ENCODE peak calls at places on chromosomes 1 and 21, in ten cellular contexts. One of them, this sample, is unnamed. For H3K4me1, the result is how much of the 10 kb centered on the place peaks cover.

GRCh38 chr1:36148821-36149236 is 457 bp downstream of the TRAPPC3 start:
- DNase-seq in heart right ventricle: no peak
- DNase-seq in CD8-positive, alpha-beta memory T cell: peak
- DNase-seq in spleen: no peak
- DNase-seq in heart left ventricle: no peak
- DNase-seq in testis: no peak
- DNase-seq in hepatocyte: no peak
- DNase-seq in GM23338: no peak
- DNase-seq in thoracic aorta: no peak
- DNase-seq in GM23248: no peak
- DNase-seq in this sample: no peak

GRCh38 chr1:231691618-231692259 is 65.1 kb downstream of the DISC1 start:
- DNase-seq in heart right ventricle: peak
- DNase-seq in CD8-positive, alpha-beta memory T cell: no peak
- DNase-seq in spleen: no peak
- DNase-seq in heart left ventricle: peak
- DNase-seq in testis: no peak
- DNase-seq in hepatocyte: peak
- DNase-seq in GM23338: peak
- DNase-seq in thoracic aorta: no peak
- DNase-seq in GM23248: no peak
- DNase-seq in this sample: no peak

GRCh38 chr1:54459140-54459539 is 52.9 kb upstream of the SSBP3 start:
- DNase-seq in heart right ventricle: no peak
- DNase-seq in CD8-positive, alpha-beta memory T cell: no peak
- DNase-seq in spleen: no peak
- DNase-seq in heart left ventricle: no peak
- DNase-seq in testis: no peak
- DNase-seq in hepatocyte: no peak
- DNase-seq in GM23338: no peak
- DNase-seq in thoracic aorta: no peak
- DNase-seq in GM23248: no peak
- DNase-seq in this sample: no peak

GRCh38 chr1:53552981-53553733 is 94.0 kb downstream of the DMRTB1 start:
- DNase-seq in heart right ventricle: no peak
- DNase-seq in CD8-positive, alpha-beta memory T cell: no peak
- DNase-seq in spleen: peak
- DNase-seq in heart left ventricle: no peak
- DNase-seq in testis: no peak
- DNase-seq in hepatocyte: no peak
- DNase-seq in GM23338: no peak
- DNase-seq in thoracic aorta: no peak
- DNase-seq in GM23248: no peak
- DNase-seq in this sample: no peak

GRCh38 chr1:8816306-8816705 is 1.1 kb downstream of the RERE start:
- DNase-seq in heart right ventricle: no peak
- DNase-seq in CD8-positive, alpha-beta memory T cell: no peak
- DNase-seq in spleen: no peak
- DNase-seq in heart left ventricle: no peak
- DNase-seq in testis: no peak
- DNase-seq in hepatocyte: no peak
- DNase-seq in GM23338: no peak
- DNase-seq in thoracic aorta: no peak
- DNase-seq in GM23248: peak
- DNase-seq in this sample: no peak

GRCh38 chr1:231630558-231631205 is 4.1 kb downstream of the DISC1 start:
- DNase-seq in heart right ventricle: no peak
- DNase-seq in CD8-positive, alpha-beta memory T cell: no peak
- DNase-seq in spleen: no peak
- DNase-seq in heart left ventricle: no peak
- DNase-seq in testis: no peak
- DNase-seq in hepatocyte: no peak
- DNase-seq in GM23338: no peak
- DNase-seq in thoracic aorta: no peak
- DNase-seq in GM23248: peak
- DNase-seq in this sample: no peak

GRCh38 chr1:58814251-58815068 is 30.6 kb upstream of the JUN start:
- DNase-seq in heart right ventricle: peak
- DNase-seq in CD8-positive, alpha-beta memory T cell: no peak
- DNase-seq in spleen: peak
- DNase-seq in heart left ventricle: peak
- DNase-seq in testis: peak
- DNase-seq in hepatocyte: peak
- DNase-seq in GM23338: peak
- DNase-seq in thoracic aorta: no peak
- DNase-seq in GM23248: no peak
- DNase-seq in this sample: no peak

GRCh38 chr1:215188302-215188950 is 105.9 kb downstream of the KCNK2 start:
- DNase-seq in heart right ventricle: no peak
- DNase-seq in CD8-positive, alpha-beta memory T cell: no peak
- DNase-seq in spleen: no peak
- DNase-seq in heart left ventricle: no peak
- DNase-seq in testis: no peak
- DNase-seq in hepatocyte: no peak
- DNase-seq in GM23338: no peak
- DNase-seq in thoracic aorta: no peak
- DNase-seq in GM23248: peak
- DNase-seq in this sample: no peak

GRCh38 chr1:225896937-225897549 is 8.1 kb upstream of the LEFTY1 start:
- DNase-seq in heart right ventricle: no peak
- DNase-seq in CD8-positive, alpha-beta memory T cell: peak
- DNase-seq in spleen: peak
- DNase-seq in heart left ventricle: no peak
- DNase-seq in testis: no peak
- DNase-seq in hepatocyte: peak
- DNase-seq in GM23338: no peak
- DNase-seq in thoracic aorta: no peak
- DNase-seq in GM23248: no peak
- DNase-seq in this sample: peak

GRCh38 chr1:192518700-192519099 is 56.9 kb upstream of the RGS1 start:
- DNase-seq in heart right ventricle: no peak
- DNase-seq in CD8-positive, alpha-beta memory T cell: no peak
- DNase-seq in spleen: no peak
- DNase-seq in heart left ventricle: no peak
- DNase-seq in testis: no peak
- DNase-seq in hepatocyte: no peak
- DNase-seq in GM23338: no peak
- DNase-seq in thoracic aorta: no peak
- DNase-seq in GM23248: peak
- DNase-seq in this sample: no peak

GRCh38 chr1:157277281-157277680 is 139.1 kb upstream of the ETV3 start:
- DNase-seq in heart right ventricle: no peak
- DNase-seq in CD8-positive, alpha-beta memory T cell: no peak
- DNase-seq in spleen: no peak
- DNase-seq in heart left ventricle: no peak
- DNase-seq in testis: no peak
- DNase-seq in hepatocyte: no peak
- DNase-seq in GM23338: no peak
- DNase-seq in thoracic aorta: no peak
- DNase-seq in GM23248: no peak
- DNase-seq in this sample: no peak

GRCh38 chr1:45739137-45739536 is 11.3 kb downstream of the IPP start:
- DNase-seq in heart right ventricle: no peak
- DNase-seq in CD8-positive, alpha-beta memory T cell: no peak
- DNase-seq in spleen: no peak
- DNase-seq in heart left ventricle: no peak
- DNase-seq in testis: no peak
- DNase-seq in hepatocyte: no peak
- DNase-seq in GM23338: no peak
- DNase-seq in thoracic aorta: no peak
- DNase-seq in GM23248: no peak
- DNase-seq in this sample: no peak

GRCh38 chr1:39001516-39002389 is 10.7 kb downstream of the AKIRIN1 start:
- DNase-seq in heart right ventricle: no peak
- DNase-seq in CD8-positive, alpha-beta memory T cell: no peak
- DNase-seq in spleen: no peak
- DNase-seq in heart left ventricle: no peak
- DNase-seq in testis: no peak
- DNase-seq in hepatocyte: no peak
- DNase-seq in GM23338: peak
- DNase-seq in thoracic aorta: no peak
- DNase-seq in GM23248: no peak
- DNase-seq in this sample: no peak

GRCh38 chr1:159970932-159971342 is 16.9 kb upstream of the SLAMF9 start:
- DNase-seq in heart right ventricle: no peak
- DNase-seq in CD8-positive, alpha-beta memory T cell: no peak
- DNase-seq in spleen: no peak
- DNase-seq in heart left ventricle: no peak
- DNase-seq in testis: peak
- DNase-seq in hepatocyte: peak
- DNase-seq in GM23338: no peak
- DNase-seq in thoracic aorta: no peak
- DNase-seq in GM23248: no peak
- DNase-seq in this sample: no peak

GRCh38 chr1:21663251-21663950 is 5.8 kb downstream of the RAP1GAP start:
- DNase-seq in heart right ventricle: peak
- DNase-seq in CD8-positive, alpha-beta memory T cell: no peak
- DNase-seq in spleen: peak
- DNase-seq in heart left ventricle: no peak
- DNase-seq in testis: no peak
- DNase-seq in hepatocyte: no peak
- DNase-seq in GM23338: no peak
- DNase-seq in thoracic aorta: no peak
- DNase-seq in GM23248: no peak
- DNase-seq in this sample: no peak

GRCh38 chr1:89550995-89551394 is 26.4 kb downstream of the LRRC8B start:
- DNase-seq in heart right ventricle: no peak
- DNase-seq in CD8-positive, alpha-beta memory T cell: no peak
- DNase-seq in spleen: no peak
- DNase-seq in heart left ventricle: no peak
- DNase-seq in testis: no peak
- DNase-seq in hepatocyte: no peak
- DNase-seq in GM23338: peak
- DNase-seq in thoracic aorta: no peak
- DNase-seq in GM23248: no peak
- DNase-seq in this sample: no peak

GRCh38 chr1:101051688-101052638 is 26.4 kb upstream of the DPH5 start:
- DNase-seq in heart right ventricle: no peak
- DNase-seq in CD8-positive, alpha-beta memory T cell: no peak
- DNase-seq in spleen: peak
- DNase-seq in heart left ventricle: no peak
- DNase-seq in testis: no peak
- DNase-seq in hepatocyte: no peak
- DNase-seq in GM23338: no peak
- DNase-seq in thoracic aorta: no peak
- DNase-seq in GM23248: no peak
- DNase-seq in this sample: no peak

GRCh38 chr21:37370152-37371040 is 3.8 kb downstream of the DYRK1A start:
- DNase-seq in heart right ventricle: no peak
- DNase-seq in CD8-positive, alpha-beta memory T cell: no peak
- DNase-seq in spleen: no peak
- DNase-seq in heart left ventricle: no peak
- DNase-seq in testis: no peak
- DNase-seq in hepatocyte: no peak
- DNase-seq in GM23338: no peak
- DNase-seq in thoracic aorta: no peak
- DNase-seq in GM23248: peak
- DNase-seq in this sample: no peak
- H3K4me1 ChIP-seq in heart right ventricle: under half
- H3K4me1 ChIP-seq in CD8-positive, alpha-beta memory T cell: half or more
- H3K4me1 ChIP-seq in spleen: half or more
- H3K4me1 ChIP-seq in heart left ventricle: half or more
- H3K4me1 ChIP-seq in testis: under half
- H3K4me1 ChIP-seq in hepatocyte: under half
- H3K4me1 ChIP-seq in GM23338: under half
- H3K4me1 ChIP-seq in thoracic aorta: half or more
- H3K4me1 ChIP-seq in GM23248: half or more
- H3K4me1 ChIP-seq in this sample: under half

GRCh38 chr1:27652505-27652904 is 17.5 kb upstream of the FGR start:
- DNase-seq in heart right ventricle: no peak
- DNase-seq in CD8-positive, alpha-beta memory T cell: no peak
- DNase-seq in spleen: no peak
- DNase-seq in heart left ventricle: no peak
- DNase-seq in testis: no peak
- DNase-seq in hepatocyte: no peak
- DNase-seq in GM23338: no peak
- DNase-seq in thoracic aorta: no peak
- DNase-seq in GM23248: peak
- DNase-seq in this sample: no peak

GRCh38 chr1:27650146-27650526 is 15.2 kb upstream of the FGR start:
- DNase-seq in heart right ventricle: no peak
- DNase-seq in CD8-positive, alpha-beta memory T cell: no peak
- DNase-seq in spleen: no peak
- DNase-seq in heart left ventricle: no peak
- DNase-seq in testis: no peak
- DNase-seq in hepatocyte: no peak
- DNase-seq in GM23338: no peak
- DNase-seq in thoracic aorta: no peak
- DNase-seq in GM23248: peak
- DNase-seq in this sample: no peak

GRCh38 chr1:27648602-27649305 is 13.8 kb upstream of the FGR start:
- DNase-seq in heart right ventricle: peak
- DNase-seq in CD8-positive, alpha-beta memory T cell: no peak
- DNase-seq in spleen: no peak
- DNase-seq in heart left ventricle: no peak
- DNase-seq in testis: peak
- DNase-seq in hepatocyte: no peak
- DNase-seq in GM23338: no peak
- DNase-seq in thoracic aorta: no peak
- DNase-seq in GM23248: peak
- DNase-seq in this sample: no peak

GRCh38 chr1:27649306-27649635 is 14.3 kb upstream of the FGR start:
- DNase-seq in heart right ventricle: no peak
- DNase-seq in CD8-positive, alpha-beta memory T cell: no peak
- DNase-seq in spleen: no peak
- DNase-seq in heart left ventricle: no peak
- DNase-seq in testis: no peak
- DNase-seq in hepatocyte: no peak
- DNase-seq in GM23338: no peak
- DNase-seq in thoracic aorta: no peak
- DNase-seq in GM23248: no peak
- DNase-seq in this sample: no peak

GRCh38 chr1:27650527-27651175 is 15.7 kb upstream of the FGR start:
- DNase-seq in heart right ventricle: no peak
- DNase-seq in CD8-positive, alpha-beta memory T cell: no peak
- DNase-seq in spleen: no peak
- DNase-seq in heart left ventricle: no peak
- DNase-seq in testis: no peak
- DNase-seq in hepatocyte: peak
- DNase-seq in GM23338: peak
- DNase-seq in thoracic aorta: no peak
- DNase-seq in GM23248: peak
- DNase-seq in this sample: no peak
- H3K4me1 ChIP-seq in heart right ventricle: under half
- H3K4me1 ChIP-seq in CD8-positive, alpha-beta memory T cell: under half
- H3K4me1 ChIP-seq in spleen: under half
- H3K4me1 ChIP-seq in heart left ventricle: under half
- H3K4me1 ChIP-seq in testis: under half
- H3K4me1 ChIP-seq in hepatocyte: under half
- H3K4me1 ChIP-seq in GM23338: under half
- H3K4me1 ChIP-seq in thoracic aorta: under half
- H3K4me1 ChIP-seq in GM23248: under half
- H3K4me1 ChIP-seq in this sample: under half

GRCh38 chr1:41014871-41015270 is 6.7 kb downstream of the SLFNL1 start:
- DNase-seq in heart right ventricle: no peak
- DNase-seq in CD8-positive, alpha-beta memory T cell: no peak
- DNase-seq in spleen: no peak
- DNase-seq in heart left ventricle: no peak
- DNase-seq in testis: no peak
- DNase-seq in hepatocyte: no peak
- DNase-seq in GM23338: no peak
- DNase-seq in thoracic aorta: no peak
- DNase-seq in GM23248: no peak
- DNase-seq in this sample: no peak
- H3K4me1 ChIP-seq in heart right ventricle: under half
- H3K4me1 ChIP-seq in CD8-positive, alpha-beta memory T cell: under half
- H3K4me1 ChIP-seq in spleen: under half
- H3K4me1 ChIP-seq in heart left ventricle: under half
- H3K4me1 ChIP-seq in testis: under half
- H3K4me1 ChIP-seq in hepatocyte: under half
- H3K4me1 ChIP-seq in GM23338: under half
- H3K4me1 ChIP-seq in thoracic aorta: under half
- H3K4me1 ChIP-seq in GM23248: under half
- H3K4me1 ChIP-seq in this sample: under half

GRCh38 chr1:50420283-50420682 is 3.0 kb downstream of the DMRTA2 start:
- DNase-seq in heart right ventricle: no peak
- DNase-seq in CD8-positive, alpha-beta memory T cell: no peak
- DNase-seq in spleen: no peak
- DNase-seq in heart left ventricle: no peak
- DNase-seq in testis: no peak
- DNase-seq in hepatocyte: no peak
- DNase-seq in GM23338: peak
- DNase-seq in thoracic aorta: no peak
- DNase-seq in GM23248: no peak
- DNase-seq in this sample: no peak
- H3K4me1 ChIP-seq in heart right ventricle: under half
- H3K4me1 ChIP-seq in CD8-positive, alpha-beta memory T cell: under half
- H3K4me1 ChIP-seq in spleen: under half
- H3K4me1 ChIP-seq in heart left ventricle: under half
- H3K4me1 ChIP-seq in testis: under half
- H3K4me1 ChIP-seq in hepatocyte: under half
- H3K4me1 ChIP-seq in GM23338: under half
- H3K4me1 ChIP-seq in thoracic aorta: under half
- H3K4me1 ChIP-seq in GM23248: under half
- H3K4me1 ChIP-seq in this sample: under half

This sample was measured in effector memory CD4-positive, alpha-beta T cell.